ENCODE peak calls at places on chromosomes 6 and 20, in six cellular contexts. One of them, this sample, is unnamed.

GRCh38 chr20:33672426-33673114 is 1.7 kb downstream of the NECAB3 start:
- DNase-seq in KBM-7: no peak
- DNase-seq in NCI-H2081: peak
- DNase-seq in EH: no peak
- DNase-seq in CD4-positive, alpha-beta T cell: no peak
- DNase-seq in tibial artery: no peak
- DNase-seq in this sample: no peak

GRCh38 chr6:139521338-139521737 is 146.9 kb upstream of the CITED2 start:
- DNase-seq in KBM-7: no peak
- DNase-seq in NCI-H2081: no peak
- DNase-seq in EH: no peak
- DNase-seq in CD4-positive, alpha-beta T cell: no peak
- DNase-seq in tibial artery: no peak
- DNase-seq in this sample: no peak

GRCh38 chr20:62952373-62953166 is at the start of gene SLC17A9:
- DNase-seq in KBM-7: peak
- DNase-seq in NCI-H2081: no peak
- DNase-seq in EH: peak
- DNase-seq in CD4-positive, alpha-beta T cell: no peak
- DNase-seq in tibial artery: peak
- DNase-seq in this sample: peak

GRCh38 chr6:131063028-131063763 is at the start of gene EPB41L2:
- DNase-seq in KBM-7: peak
- DNase-seq in NCI-H2081: peak
- DNase-seq in EH: peak
- DNase-seq in CD4-positive, alpha-beta T cell: peak
- DNase-seq in tibial artery: peak
- DNase-seq in this sample: peak

GRCh38 chr6:136927313-136927712 is 5.2 kb downstream of the SLC35D3 start:
- DNase-seq in KBM-7: peak
- DNase-seq in NCI-H2081: peak
- DNase-seq in EH: peak
- DNase-seq in CD4-positive, alpha-beta T cell: no peak
- DNase-seq in tibial artery: no peak
- DNase-seq in this sample: peak

GRCh38 chr6:153437193-153437592 is 306.1 kb upstream of the RGS17 start:
- DNase-seq in KBM-7: no peak
- DNase-seq in NCI-H2081: no peak
- DNase-seq in EH: no peak
- DNase-seq in CD4-positive, alpha-beta T cell: no peak
- DNase-seq in tibial artery: no peak
- DNase-seq in this sample: no peak

GRCh38 chr6:83308833-83309232 is 115.7 kb downstream of the RWDD2A start:
- DNase-seq in KBM-7: no peak
- DNase-seq in NCI-H2081: no peak
- DNase-seq in EH: no peak
- DNase-seq in CD4-positive, alpha-beta T cell: no peak
- DNase-seq in tibial artery: no peak
- DNase-seq in this sample: no peak

GRCh38 chr6:73798592-73798991 is 102.6 kb downstream of the CD109 start:
- DNase-seq in KBM-7: peak
- DNase-seq in NCI-H2081: no peak
- DNase-seq in EH: peak
- DNase-seq in CD4-positive, alpha-beta T cell: no peak
- DNase-seq in tibial artery: peak
- DNase-seq in this sample: peak

GRCh38 chr6:152458648-152459047 is 178.5 kb downstream of the SYNE1 start:
- DNase-seq in KBM-7: no peak
- DNase-seq in NCI-H2081: no peak
- DNase-seq in EH: peak
- DNase-seq in CD4-positive, alpha-beta T cell: no peak
- DNase-seq in tibial artery: no peak
- DNase-seq in this sample: peak

GRCh38 chr6:50520862-50521261 is 192.5 kb upstream of the TFAP2D start:
- DNase-seq in KBM-7: no peak
- DNase-seq in NCI-H2081: no peak
- DNase-seq in EH: no peak
- DNase-seq in CD4-positive, alpha-beta T cell: no peak
- DNase-seq in tibial artery: no peak
- DNase-seq in this sample: no peak

GRCh38 chr6:147817042-147817689 is 308.7 kb downstream of the SAMD5 start:
- DNase-seq in KBM-7: no peak
- DNase-seq in NCI-H2081: no peak
- DNase-seq in EH: no peak
- DNase-seq in CD4-positive, alpha-beta T cell: no peak
- DNase-seq in tibial artery: no peak
- DNase-seq in this sample: no peak

GRCh38 chr6:129500958-129501381 is 209.0 kb downstream of the ARHGAP18 start:
- DNase-seq in KBM-7: peak
- DNase-seq in NCI-H2081: no peak
- DNase-seq in EH: peak
- DNase-seq in CD4-positive, alpha-beta T cell: no peak
- DNase-seq in tibial artery: no peak
- DNase-seq in this sample: no peak

GRCh38 chr6:111087871-111088667 is 766 bp downstream of the SLC16A10 start:
- DNase-seq in KBM-7: peak
- DNase-seq in NCI-H2081: no peak
- DNase-seq in EH: peak
- DNase-seq in CD4-positive, alpha-beta T cell: peak
- DNase-seq in tibial artery: no peak
- DNase-seq in this sample: no peak

GRCh38 chr20:51542033-51542893 is at the start of gene NFATC2:
- DNase-seq in KBM-7: peak
- DNase-seq in NCI-H2081: peak
- DNase-seq in EH: no peak
- DNase-seq in CD4-positive, alpha-beta T cell: peak
- DNase-seq in tibial artery: no peak
- DNase-seq in this sample: no peak

GRCh38 chr6:67064323-67064722 is 1357.3 kb upstream of the EYS start:
- DNase-seq in KBM-7: no peak
- DNase-seq in NCI-H2081: no peak
- DNase-seq in EH: no peak
- DNase-seq in CD4-positive, alpha-beta T cell: no peak
- DNase-seq in tibial artery: no peak
- DNase-seq in this sample: no peak

GRCh38 chr20:46631212-46631869 is 19.9 kb downstream of the SLC13A3 start:
- DNase-seq in KBM-7: peak
- DNase-seq in NCI-H2081: no peak
- DNase-seq in EH: peak
- DNase-seq in CD4-positive, alpha-beta T cell: no peak
- DNase-seq in tibial artery: no peak
- DNase-seq in this sample: peak

GRCh38 chr20:23669866-23670265 is 19.0 kb downstream of the CST4 start:
- DNase-seq in KBM-7: no peak
- DNase-seq in NCI-H2081: no peak
- DNase-seq in EH: no peak
- DNase-seq in CD4-positive, alpha-beta T cell: no peak
- DNase-seq in tibial artery: no peak
- DNase-seq in this sample: no peak

GRCh38 chr6:81235512-81235911 is 517.0 kb downstream of the TENT5A start:
- DNase-seq in KBM-7: no peak
- DNase-seq in NCI-H2081: no peak
- DNase-seq in EH: no peak
- DNase-seq in CD4-positive, alpha-beta T cell: no peak
- DNase-seq in tibial artery: no peak
- DNase-seq in this sample: no peak

GRCh38 chr20:23415958-23416583 is 5.2 kb downstream of the NAPB start:
- DNase-seq in KBM-7: no peak
- DNase-seq in NCI-H2081: no peak
- DNase-seq in EH: peak
- DNase-seq in CD4-positive, alpha-beta T cell: no peak
- DNase-seq in tibial artery: no peak
- DNase-seq in this sample: peak

GRCh38 chr6:39153766-39154397 is 38.9 kb upstream of the SAYSD1 start:
- DNase-seq in KBM-7: no peak
- DNase-seq in NCI-H2081: no peak
- DNase-seq in EH: no peak
- DNase-seq in CD4-positive, alpha-beta T cell: no peak
- DNase-seq in tibial artery: no peak
- DNase-seq in this sample: no peak

GRCh38 chr6:6002005-6002808 is 4.5 kb downstream of the NRN1 start:
- DNase-seq in KBM-7: no peak
- DNase-seq in NCI-H2081: no peak
- DNase-seq in EH: no peak
- DNase-seq in CD4-positive, alpha-beta T cell: no peak
- DNase-seq in tibial artery: no peak
- DNase-seq in this sample: no peak

GRCh38 chr20:20497242-20497985 is 129.5 kb downstream of the INSM1 start:
- DNase-seq in KBM-7: no peak
- DNase-seq in NCI-H2081: no peak
- DNase-seq in EH: no peak
- DNase-seq in CD4-positive, alpha-beta T cell: no peak
- DNase-seq in tibial artery: no peak
- DNase-seq in this sample: no peak

GRCh38 chr20:63441777-63442493 is 30.5 kb downstream of the KCNQ2 start:
- DNase-seq in KBM-7: peak
- DNase-seq in NCI-H2081: peak
- DNase-seq in EH: peak
- DNase-seq in CD4-positive, alpha-beta T cell: peak
- DNase-seq in tibial artery: no peak
- DNase-seq in this sample: peak

GRCh38 chr6:105121981-105122380 is 57.8 kb downstream of the POPDC3 start:
- DNase-seq in KBM-7: no peak
- DNase-seq in NCI-H2081: no peak
- DNase-seq in EH: peak
- DNase-seq in CD4-positive, alpha-beta T cell: no peak
- DNase-seq in tibial artery: no peak
- DNase-seq in this sample: no peak

GRCh38 chr6:46347669-46348068 is 143.6 kb downstream of the RCAN2 start:
- DNase-seq in KBM-7: no peak
- DNase-seq in NCI-H2081: no peak
- DNase-seq in EH: no peak
- DNase-seq in CD4-positive, alpha-beta T cell: no peak
- DNase-seq in tibial artery: no peak
- DNase-seq in this sample: peak

GRCh38 chr6:45504947-45505346 is 127.2 kb upstream of the SUPT3H start:
- DNase-seq in KBM-7: peak
- DNase-seq in NCI-H2081: peak
- DNase-seq in EH: peak
- DNase-seq in CD4-positive, alpha-beta T cell: no peak
- DNase-seq in tibial artery: no peak
- DNase-seq in this sample: peak

GRCh38 chr6:157879873-157880254 is 56.8 kb downstream of the SNX9 start:
- DNase-seq in KBM-7: no peak
- DNase-seq in NCI-H2081: no peak
- DNase-seq in EH: no peak
- DNase-seq in CD4-positive, alpha-beta T cell: no peak
- DNase-seq in tibial artery: no peak
- DNase-seq in this sample: no peak

GRCh38 chr20:44112889-44113641 is 73.9 kb downstream of the JPH2 start:
- DNase-seq in KBM-7: no peak
- DNase-seq in NCI-H2081: no peak
- DNase-seq in EH: no peak
- DNase-seq in CD4-positive, alpha-beta T cell: no peak
- DNase-seq in tibial artery: no peak
- DNase-seq in this sample: no peak

GRCh38 chr6:127576874-127577273 is at the start of gene C6orf58:
- DNase-seq in KBM-7: no peak
- DNase-seq in NCI-H2081: no peak
- DNase-seq in EH: no peak
- DNase-seq in CD4-positive, alpha-beta T cell: no peak
- DNase-seq in tibial artery: no peak
- DNase-seq in this sample: no peak

GRCh38 chr6:126268087-126268486 is 71.8 kb upstream of the CENPW start:
- DNase-seq in KBM-7: no peak
- DNase-seq in NCI-H2081: peak
- DNase-seq in EH: no peak
- DNase-seq in CD4-positive, alpha-beta T cell: no peak
- DNase-seq in tibial artery: no peak
- DNase-seq in this sample: no peak

GRCh38 chr6:153511896-153512496 is 380.9 kb upstream of the RGS17 start:
- DNase-seq in KBM-7: peak
- DNase-seq in NCI-H2081: peak
- DNase-seq in EH: peak
- DNase-seq in CD4-positive, alpha-beta T cell: no peak
- DNase-seq in tibial artery: no peak
- DNase-seq in this sample: peak

GRCh38 chr6:15063253-15063853 is 182.5 kb upstream of the JARID2 start:
- DNase-seq in KBM-7: peak
- DNase-seq in NCI-H2081: no peak
- DNase-seq in EH: peak
- DNase-seq in CD4-positive, alpha-beta T cell: no peak
- DNase-seq in tibial artery: peak
- DNase-seq in this sample: peak

GRCh38 chr6:154252676-154253075 is 103.9 kb downstream of the IPCEF1 start:
- DNase-seq in KBM-7: no peak
- DNase-seq in NCI-H2081: no peak
- DNase-seq in EH: no peak
- DNase-seq in CD4-positive, alpha-beta T cell: no peak
- DNase-seq in tibial artery: no peak
- DNase-seq in this sample: peak

GRCh38 chr6:70221025-70221714 is 81.7 kb downstream of the COL9A1 start:
- DNase-seq in KBM-7: peak
- DNase-seq in NCI-H2081: peak
- DNase-seq in EH: peak
- DNase-seq in CD4-positive, alpha-beta T cell: no peak
- DNase-seq in tibial artery: no peak
- DNase-seq in this sample: peak

GRCh38 chr20:62649140-62649539 is 6.8 kb downstream of the SLCO4A1 start:
- DNase-seq in KBM-7: no peak
- DNase-seq in NCI-H2081: no peak
- DNase-seq in EH: no peak
- DNase-seq in CD4-positive, alpha-beta T cell: no peak
- DNase-seq in tibial artery: no peak
- DNase-seq in this sample: no peak

GRCh38 chr6:10559492-10560150 is 38.5 kb downstream of the GCNT2 start:
- DNase-seq in KBM-7: no peak
- DNase-seq in NCI-H2081: no peak
- DNase-seq in EH: no peak
- DNase-seq in CD4-positive, alpha-beta T cell: no peak
- DNase-seq in tibial artery: no peak
- DNase-seq in this sample: no peak

GRCh38 chr6:104954091-104954797 is 2.7 kb upstream of the LIN28B start:
- DNase-seq in KBM-7: peak
- DNase-seq in NCI-H2081: no peak
- DNase-seq in EH: no peak
- DNase-seq in CD4-positive, alpha-beta T cell: no peak
- DNase-seq in tibial artery: no peak
- DNase-seq in this sample: no peak

GRCh38 chr6:159106627-159107241 is 61.9 kb upstream of the TAGAP start:
- DNase-seq in KBM-7: peak
- DNase-seq in NCI-H2081: no peak
- DNase-seq in EH: peak
- DNase-seq in CD4-positive, alpha-beta T cell: peak
- DNase-seq in tibial artery: no peak
- DNase-seq in this sample: peak

GRCh38 chr6:168916576-168917207 is 337.0 kb downstream of the THBS2 start:
- DNase-seq in KBM-7: no peak
- DNase-seq in NCI-H2081: no peak
- DNase-seq in EH: peak
- DNase-seq in CD4-positive, alpha-beta T cell: no peak
- DNase-seq in tibial artery: peak
- DNase-seq in this sample: no peak